ENCODE peak calls at places on chromosomes 5 and 9, in four cellular contexts. I is H1, M is A549, N is HCT116. B is an unnamed sample.

GRCh38 chr5:64487283-64487682 is 18.5 kb upstream of the RGS7BP start:
- DNase-seq in I (no peak), M (no peak), N (no peak), B (no peak)

GRCh38 chr5:54007822-54008777 is 302.3 kb downstream of the ARL15 start:
- DNase-seq in I (no peak), M (peak), N (no peak), B (no peak)

GRCh38 chr5:41071975-41072374 is 833 bp upstream of the MROH2B start:
- DNase-seq in I (no peak), M (no peak), N (no peak), B (no peak)

GRCh38 chr5:20680718-20681302 is 692.8 kb upstream of the CDH18 start:
- DNase-seq in I (no peak), M (no peak), N (no peak), B (no peak)

GRCh38 chr5:176541338-176542134 is 4.3 kb upstream of the RNF44 start:
- DNase-seq in I (peak), M (peak), N (no peak), B (peak)

GRCh38 chr5:125083932-125084331 is 337.5 kb upstream of the ZNF608 start:
- DNase-seq in I (no peak), M (no peak), N (no peak), B (no peak)

GRCh38 chr9:110186254-110186653 is 21.7 kb downstream of the C9orf152 start:
- DNase-seq in I (no peak), M (no peak), N (no peak), B (no peak)

GRCh38 chr9:126591083-126591482 is 22.6 kb upstream of the LMX1B start:
- DNase-seq in I (no peak), M (peak), N (no peak), B (no peak)

GRCh38 chr9:78954286-78954685 is 617.5 kb upstream of the TLE4 start:
- DNase-seq in I (no peak), M (peak), N (no peak), B (no peak)

DNA sequence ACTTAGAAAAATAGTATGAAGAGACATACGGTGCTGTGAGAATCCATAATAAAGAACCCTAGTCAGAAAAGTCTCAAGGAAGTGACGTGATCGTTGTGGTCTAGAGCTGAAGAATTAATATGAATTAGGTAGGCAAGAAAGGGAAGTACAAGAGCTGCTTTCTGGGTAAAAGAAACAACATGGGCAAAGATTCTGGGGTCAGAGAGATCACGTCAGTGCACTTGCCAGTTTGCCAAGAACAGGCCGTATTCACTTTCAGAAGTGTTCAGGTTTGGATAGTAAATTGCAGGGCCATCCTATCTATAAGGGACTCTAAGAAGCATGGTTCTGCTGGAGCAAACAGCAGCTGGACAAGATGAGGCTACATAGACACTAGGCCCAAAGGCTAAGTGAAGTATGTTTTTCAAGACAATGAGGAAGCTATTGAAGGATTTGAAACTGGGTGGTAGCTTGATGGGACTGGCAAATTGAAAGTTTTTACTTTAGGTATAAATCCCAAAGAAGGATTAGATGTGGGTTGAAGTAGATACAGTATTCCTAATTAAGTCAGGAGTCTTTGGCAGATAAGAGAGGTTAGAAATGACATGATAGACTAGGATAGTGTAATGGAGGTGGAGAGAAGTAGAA is 4.8 kb upstream of the CHD1 start:
- DNase-seq in I (no peak), M (no peak), N (no peak), B (peak)
- TF ChIP-seq MAX in I (no peak), M (no peak), N (no peak), B (no peak)

DNA sequence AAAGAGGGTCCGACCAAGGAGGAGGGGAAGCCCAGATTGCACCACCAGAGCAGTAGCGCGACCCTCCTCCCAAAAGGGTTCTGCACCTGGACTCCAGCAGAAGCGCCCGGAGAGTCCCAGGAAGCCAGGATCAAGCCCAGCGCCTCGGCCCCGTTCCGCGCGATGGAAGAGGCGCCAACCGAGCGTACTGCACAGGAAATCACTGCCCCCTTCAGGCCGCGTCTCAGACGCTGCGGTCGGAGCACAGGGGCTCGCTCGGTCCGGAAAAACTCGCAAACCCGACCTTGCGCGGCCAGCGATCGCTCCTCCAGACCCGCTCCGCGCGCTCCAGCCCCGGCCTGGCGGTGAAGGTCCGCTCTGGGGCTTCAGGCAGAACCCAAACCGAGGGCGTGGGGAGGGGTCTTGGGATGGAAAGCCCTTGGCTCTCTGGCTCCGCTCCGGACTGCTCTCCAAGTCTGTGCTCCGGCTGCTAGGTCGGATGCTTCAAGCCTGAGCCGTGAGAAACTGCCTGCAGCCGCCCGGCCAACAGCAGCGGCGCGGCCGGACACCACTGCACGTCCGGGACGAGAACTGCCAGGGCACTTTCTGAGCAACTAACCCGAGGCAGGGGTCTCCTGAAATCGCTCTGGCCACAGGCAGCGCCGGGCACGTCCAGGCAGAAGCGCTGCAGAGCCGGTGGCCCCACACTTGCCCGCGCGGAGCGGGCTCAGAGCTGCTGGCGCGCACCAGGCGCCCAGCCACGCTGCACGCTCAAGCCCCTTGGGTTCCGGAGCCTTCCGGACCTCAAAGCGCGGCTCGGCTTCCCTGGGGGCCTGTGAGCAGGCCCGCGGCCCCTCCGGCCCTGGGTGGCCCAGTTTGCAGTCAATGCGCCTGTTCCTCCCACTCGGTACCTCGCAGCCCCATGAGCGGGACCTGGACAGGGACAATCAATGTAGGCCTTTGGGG is 1.3 kb downstream of the GABBR2 start:
- DNase-seq in I (peak), M (peak), N (peak), B (peak)
- TF ChIP-seq MAX in I (no peak), M (peak), N (no peak), B (no peak)

GRCh38 chr5:139435676-139436075 is 3.6 kb downstream of the DNAJC18 start:
- DNase-seq in I (no peak), M (no peak), N (no peak), B (no peak)

GRCh38 chr5:139439013-139439903 is at the start of gene DNAJC18:
- DNase-seq in I (peak), M (peak), N (peak), B (peak)

GRCh38 chr5:139443766-139444473 is 4.6 kb upstream of the DNAJC18 start:
- DNase-seq in I (no peak), M (no peak), N (no peak), B (no peak)

DNA sequence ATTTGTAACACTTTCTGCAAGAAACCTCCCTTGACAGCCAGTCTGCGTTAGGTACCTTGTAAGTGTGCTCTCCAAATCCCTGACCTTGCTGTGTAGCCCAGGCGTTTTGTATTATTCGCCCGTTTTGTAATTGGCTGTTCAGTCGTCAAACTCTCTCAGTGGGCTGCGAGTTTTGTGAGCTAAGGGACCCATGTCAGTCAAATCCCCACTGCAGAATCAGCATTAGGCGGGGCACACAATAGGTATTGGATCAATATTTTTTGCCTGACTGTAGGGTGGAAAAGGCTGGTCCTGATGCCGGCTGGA is 665 bp downstream of the DNAJC18 start:
- DNase-seq in I (peak), M (no peak), N (no peak), B (no peak)
- TF ChIP-seq MAX in I (no peak), M (no peak), N (no peak), B (no peak)

GRCh38 chr9:133526721-133527321 is 2.1 kb upstream of the MYMK start:
- DNase-seq in I (no peak), M (no peak), N (no peak), B (no peak)
- TF ChIP-seq MAX in I (peak), M (no peak), N (no peak), B (no peak)

DNA sequence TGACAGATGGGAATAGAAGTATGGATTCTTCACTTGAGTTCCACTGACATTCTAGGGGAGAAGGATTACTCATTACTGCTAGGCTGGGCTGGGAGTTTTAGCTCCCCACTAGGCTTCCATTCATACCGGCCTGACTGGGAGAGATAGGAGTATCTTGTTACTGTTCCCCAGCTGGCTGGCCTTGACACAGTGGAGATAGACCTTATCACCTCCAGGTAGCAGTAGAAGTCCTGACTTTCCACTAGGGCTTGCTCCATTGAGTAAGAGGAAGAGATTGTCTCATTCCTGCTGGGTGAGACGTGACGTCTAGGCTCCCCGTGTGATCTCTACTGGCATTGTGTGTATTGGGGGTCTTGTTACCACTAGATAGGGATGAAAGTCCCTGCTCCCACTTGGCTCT is 156.4 kb downstream of the CACNA1B start:
- DNase-seq in I (no peak), M (no peak), N (no peak), B (no peak)
- TF ChIP-seq MAX in I (no peak), M (no peak), N (no peak), B (no peak)

DNA sequence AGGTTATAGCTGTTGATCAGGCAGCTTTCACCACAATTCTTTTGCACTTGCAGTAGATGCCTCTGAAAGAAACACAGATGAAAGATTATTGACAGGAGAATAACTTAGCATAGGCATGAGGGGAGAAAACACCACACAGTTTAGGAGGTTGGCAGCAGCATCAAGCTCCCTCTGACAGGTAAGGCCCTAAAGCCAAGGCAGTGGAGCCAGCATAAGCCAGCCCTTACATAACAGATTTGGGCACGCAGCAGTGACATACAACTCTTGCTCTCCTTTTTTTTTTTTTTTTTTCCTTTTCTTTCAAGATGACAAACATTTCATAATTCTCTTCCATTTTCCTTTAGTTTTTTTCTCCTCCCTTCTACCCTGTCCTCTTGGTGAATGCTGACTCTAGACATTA is 257.6 kb upstream of the ADAMTSL1 start:
- DNase-seq in I (no peak), M (no peak), N (no peak), B (no peak)
- TF ChIP-seq MAX in I (no peak), M (no peak), N (no peak), B (no peak)

B was measured in NB4.